ENCODE peak calls at places on chromosomes 5 and 9, in seven cellular contexts. R is CD4-positive, alpha-beta memory T cell; A is stimulated activated CD4-positive, alpha-beta T cell treated with anti-CD3 and anti-CD28 coated beads, Interleukin-4, amount 100 ng/mL, for 4 hours; I is COR-L47; E is Right ventricle myocardium inferior; T is GM13976; K is mammary epithelial cell. B is an unnamed sample.

GRCh38 chr5:141772281-141772680 is 90.3 kb upstream of the ARAP3 start:
- DNase-seq in R (no peak), A (no peak), I (no peak), E (no peak), T (no peak), K (no peak), B (no peak)

GRCh38 chr5:73716284-73716808 is 90.3 kb downstream of the ARHGEF28 start:
- DNase-seq in R (no peak), A (no peak), I (no peak), E (no peak), T (no peak), K (no peak), B (no peak)

GRCh38 chr9:6960777-6961176 is 203.0 kb downstream of the KDM4C start:
- DNase-seq in R (no peak), A (no peak), I (no peak), E (no peak), T (no peak), K (no peak), B (no peak)

GRCh38 chr9:129333613-129333960 is 155.5 kb upstream of the IER5L start:
- DNase-seq in R (no peak), A (no peak), I (no peak), E (no peak), T (no peak), K (no peak), B (no peak)

GRCh38 chr9:71683598-71684235 is 84.6 kb downstream of the CEMIP2 start:
- DNase-seq in R (no peak), A (no peak), I (no peak), E (no peak), T (no peak), K (peak), B (no peak)

GRCh38 chr5:132526290-132526973 is 16.9 kb downstream of the IL5 start:
- DNase-seq in R (peak), A (peak), I (peak), E (peak), T (peak), K (peak), B (no peak)

GRCh38 chr9:95268681-95269080 is 48.8 kb downstream of the FANCC start:
- DNase-seq in R (no peak), A (no peak), I (peak), E (no peak), T (peak), K (peak), B (no peak)

GRCh38 chr9:15246688-15247087 is 60.3 kb downstream of the TTC39B start:
- DNase-seq in R (no peak), A (no peak), I (no peak), E (no peak), T (no peak), K (peak), B (no peak)

GRCh38 chr9:128001411-128002298 is 20.9 kb upstream of the EEIG1 start:
- DNase-seq in R (no peak), A (no peak), I (no peak), E (no peak), T (no peak), K (peak), B (no peak)

GRCh38 chr5:54821445-54822330 is 163.7 kb downstream of the ESM1 start:
- DNase-seq in R (no peak), A (no peak), I (no peak), E (no peak), T (no peak), K (no peak), B (no peak)

GRCh38 chr9:131968632-131969031 is 111.0 kb downstream of the MED27 start:
- DNase-seq in R (no peak), A (no peak), I (no peak), E (no peak), T (no peak), K (no peak), B (no peak)

GRCh38 chr5:36948041-36948440 is 71.5 kb downstream of the NIPBL start:
- DNase-seq in R (no peak), A (no peak), I (no peak), E (no peak), T (no peak), K (peak), B (no peak)

GRCh38 chr9:121985792-121986494 is 107.2 kb downstream of the TTLL11 start:
- DNase-seq in R (no peak), A (no peak), I (no peak), E (peak), T (no peak), K (no peak), B (peak)

B was measured in Right ventricle myocardium superior.